ENCODE peak calls at places on chromosomes 3 and 15, in four cellular contexts. One of them, this sample, is unnamed.

GRCh38 chr3:127688416-127689265 is 15.9 kb downstream of the ABTB1 start:
- DNase-seq in iPS-NIHi11: no peak
- DNase-seq in GM12891: no peak
- DNase-seq in globus pallidus: no peak
- DNase-seq in this sample: no peak

GRCh38 chr3:63364909-63365308 is 86.8 kb downstream of the SYNPR start:
- DNase-seq in iPS-NIHi11: peak; percentile 32
- DNase-seq in GM12891: no peak
- DNase-seq in globus pallidus: no peak
- DNase-seq in this sample: peak; percentile 5

GRCh38 chr3:117409256-117409655 is 699.7 kb downstream of the TUSC7 start:
- DNase-seq in iPS-NIHi11: no peak
- DNase-seq in GM12891: no peak
- DNase-seq in globus pallidus: no peak
- DNase-seq in this sample: no peak

GRCh38 chr3:70064194-70064787 is 64.8 kb downstream of the SAMMSON start:
- DNase-seq in iPS-NIHi11: peak; percentile 23
- DNase-seq in GM12891: no peak
- DNase-seq in globus pallidus: peak; percentile 65
- DNase-seq in this sample: peak; percentile 69

GRCh38 chr3:100899440-100900091 is 93.7 kb downstream of the ABI3BP start:
- DNase-seq in iPS-NIHi11: no peak
- DNase-seq in GM12891: no peak
- DNase-seq in globus pallidus: no peak
- DNase-seq in this sample: no peak

GRCh38 chr15:94653071-94653470 is 421.7 kb downstream of the MCTP2 start:
- DNase-seq in iPS-NIHi11: no peak
- DNase-seq in GM12891: no peak
- DNase-seq in globus pallidus: no peak
- DNase-seq in this sample: no peak

GRCh38 chr15:60389261-60390077 is 8.3 kb downstream of the ANXA2 start:
- DNase-seq in iPS-NIHi11: no peak
- DNase-seq in GM12891: no peak
- DNase-seq in globus pallidus: no peak
- DNase-seq in this sample: no peak

GRCh38 chr3:134693804-134694203 is 43.0 kb upstream of the KY start:
- DNase-seq in iPS-NIHi11: no peak
- DNase-seq in GM12891: no peak
- DNase-seq in globus pallidus: no peak
- DNase-seq in this sample: no peak

GRCh38 chr3:134795776-134796312 is 784 bp downstream of the EPHB1 start:
- DNase-seq in iPS-NIHi11: peak; percentile 58
- DNase-seq in GM12891: peak; percentile 31
- DNase-seq in globus pallidus: no peak
- DNase-seq in this sample: no peak

GRCh38 chr3:52090131-52090548 is 33.8 kb upstream of the DUSP7 start:
- DNase-seq in iPS-NIHi11: no peak
- DNase-seq in GM12891: no peak
- DNase-seq in globus pallidus: no peak
- DNase-seq in this sample: no peak

GRCh38 chr3:4512895-4513616 is 19.9 kb downstream of the ITPR1 start:
- DNase-seq in iPS-NIHi11: no peak
- DNase-seq in GM12891: no peak
- DNase-seq in globus pallidus: no peak
- DNase-seq in this sample: no peak

GRCh38 chr15:76866716-76867321 is 38.3 kb downstream of the SCAPER start:
- DNase-seq in iPS-NIHi11: no peak
- DNase-seq in GM12891: no peak
- DNase-seq in globus pallidus: peak; percentile 17
- DNase-seq in this sample: peak; percentile 15

GRCh38 chr3:172848910-172849309 is 98.4 kb downstream of the ECT2 start:
- DNase-seq in iPS-NIHi11: no peak
- DNase-seq in GM12891: no peak
- DNase-seq in globus pallidus: no peak
- DNase-seq in this sample: no peak

GRCh38 chr3:188881954-188882641 is 289.7 kb upstream of the TPRG1 start:
- DNase-seq in iPS-NIHi11: no peak
- DNase-seq in GM12891: no peak
- DNase-seq in globus pallidus: no peak
- DNase-seq in this sample: no peak

GRCh38 chr3:43737001-43737440 is 46.3 kb downstream of the ABHD5 start:
- DNase-seq in iPS-NIHi11: no peak
- DNase-seq in GM12891: no peak
- DNase-seq in globus pallidus: no peak
- DNase-seq in this sample: no peak

GRCh38 chr3:192887047-192887446 is 30.6 kb downstream of the MB21D2 start:
- DNase-seq in iPS-NIHi11: no peak
- DNase-seq in GM12891: no peak
- DNase-seq in globus pallidus: no peak
- DNase-seq in this sample: no peak

GRCh38 chr15:83285979-83286553 is 1.6 kb upstream of the BNC1 start:
- DNase-seq in iPS-NIHi11: no peak
- DNase-seq in GM12891: no peak
- DNase-seq in globus pallidus: no peak
- DNase-seq in this sample: no peak

GRCh38 chr3:37935756-37936666 is 54.6 kb upstream of the VILL start:
- DNase-seq in iPS-NIHi11: no peak
- DNase-seq in GM12891: no peak
- DNase-seq in globus pallidus: no peak
- DNase-seq in this sample: no peak

GRCh38 chr3:29322586-29322985 is 41.7 kb downstream of the RBMS3 start:
- DNase-seq in iPS-NIHi11: no peak
- DNase-seq in GM12891: no peak
- DNase-seq in globus pallidus: no peak
- DNase-seq in this sample: no peak

GRCh38 chr3:150847433-150847832 is 57.8 kb downstream of the MINDY4B start:
- DNase-seq in iPS-NIHi11: no peak
- DNase-seq in GM12891: no peak
- DNase-seq in globus pallidus: no peak
- DNase-seq in this sample: no peak

GRCh38 chr3:102415553-102415952 is 19.3 kb upstream of the ZPLD1 start:
- DNase-seq in iPS-NIHi11: no peak
- DNase-seq in GM12891: no peak
- DNase-seq in globus pallidus: no peak
- DNase-seq in this sample: no peak

GRCh38 chr3:188218571-188218970 is 64.6 kb downstream of the LPP start:
- DNase-seq in iPS-NIHi11: no peak
- DNase-seq in GM12891: no peak
- DNase-seq in globus pallidus: no peak
- DNase-seq in this sample: no peak

GRCh38 chr3:84717894-84718293 is 240.9 kb upstream of the CADM2 start:
- DNase-seq in iPS-NIHi11: no peak
- DNase-seq in GM12891: no peak
- DNase-seq in globus pallidus: no peak
- DNase-seq in this sample: no peak

GRCh38 chr15:68821190-68821897 is 649 bp upstream of the ANP32A start:
- DNase-seq in iPS-NIHi11: no peak
- DNase-seq in GM12891: no peak
- DNase-seq in globus pallidus: no peak
- DNase-seq in this sample: no peak

GRCh38 chr15:80455668-80456442 is 51.7 kb downstream of the ARNT2 start:
- DNase-seq in iPS-NIHi11: peak; percentile 81
- DNase-seq in GM12891: peak; percentile 53
- DNase-seq in globus pallidus: peak; percentile 62
- DNase-seq in this sample: peak; percentile 79

GRCh38 chr3:126535636-126536035 is 11.7 kb downstream of the CHST13 start:
- DNase-seq in iPS-NIHi11: no peak
- DNase-seq in GM12891: no peak
- DNase-seq in globus pallidus: no peak
- DNase-seq in this sample: no peak

GRCh38 chr3:13299531-13300155 is 120.5 kb downstream of the NUP210 start:
- DNase-seq in iPS-NIHi11: no peak
- DNase-seq in GM12891: no peak
- DNase-seq in globus pallidus: no peak
- DNase-seq in this sample: no peak

GRCh38 chr3:11373235-11373634 is 101.0 kb downstream of the ATG7 start:
- DNase-seq in iPS-NIHi11: no peak
- DNase-seq in GM12891: no peak
- DNase-seq in globus pallidus: no peak
- DNase-seq in this sample: no peak

GRCh38 chr15:76098685-76099084 is 38.9 kb downstream of the TMEM266 start:
- DNase-seq in iPS-NIHi11: no peak
- DNase-seq in GM12891: no peak
- DNase-seq in globus pallidus: no peak
- DNase-seq in this sample: no peak

GRCh38 chr15:70447927-70448698 is 315.2 kb downstream of the UACA start:
- DNase-seq in iPS-NIHi11: no peak
- DNase-seq in GM12891: no peak
- DNase-seq in globus pallidus: peak; percentile 13
- DNase-seq in this sample: no peak

GRCh38 chr3:133418361-133418760 is 18.5 kb downstream of the BFSP2 start:
- DNase-seq in iPS-NIHi11: no peak
- DNase-seq in GM12891: no peak
- DNase-seq in globus pallidus: no peak
- DNase-seq in this sample: no peak

GRCh38 chr3:101903426-101903825 is 54.1 kb downstream of the NFKBIZ start:
- DNase-seq in iPS-NIHi11: no peak
- DNase-seq in GM12891: no peak
- DNase-seq in globus pallidus: no peak
- DNase-seq in this sample: no peak

GRCh38 chr15:70053006-70053702 is 44.6 kb downstream of the TLE3 start:
- DNase-seq in iPS-NIHi11: no peak
- DNase-seq in GM12891: no peak
- DNase-seq in globus pallidus: peak; percentile 61
- DNase-seq in this sample: peak; percentile 66

GRCh38 chr3:194690501-194691372 is 5.1 kb downstream of the FAM43A start:
- DNase-seq in iPS-NIHi11: no peak
- DNase-seq in GM12891: no peak
- DNase-seq in globus pallidus: no peak
- DNase-seq in this sample: no peak